ENCODE peak calls at places on chromosome 1, in four cellular contexts. U, F, N and Z are unnamed samples.

GRCh38 chr1:180781718-180782117 is 131.0 kb upstream of the KIAA1614 start:
- DNase-seq in U (no peak), F (no peak), N (no peak), Z (no peak)

GRCh38 chr1:107993920-107994319 is 28.9 kb upstream of the VAV3 start:
- DNase-seq in U (no peak), F (no peak), N (no peak), Z (no peak)

GRCh38 chr1:244092293-244093264 is 41.5 kb downstream of the ZBTB18 start:
- DNase-seq in U (peak; percentile 33), F (no peak), N (no peak), Z (no peak)

GRCh38 chr1:202315576-202316168 is 26.1 kb downstream of the UBE2T start:
- DNase-seq in U (peak; percentile 44), F (peak; percentile 81), N (peak; percentile 51), Z (peak; percentile 85)

GRCh38 chr1:228742535-228742934 is 7.3 kb downstream of the RHOU start:
- DNase-seq in U (no peak), F (no peak), N (no peak), Z (no peak)

GRCh38 chr1:218711884-218712674 is 366.9 kb downstream of the TGFB2 start:
- DNase-seq in U (no peak), F (no peak), N (no peak), Z (no peak)

GRCh38 chr1:198598796-198599321 is 40.0 kb upstream of the PTPRC start:
- DNase-seq in U (no peak), F (no peak), N (no peak), Z (no peak)

GRCh38 chr1:41977329-41977728 is 58.6 kb upstream of the HIVEP3 start:
- DNase-seq in U (no peak), F (no peak), N (no peak), Z (no peak)

GRCh38 chr1:112954945-112955677 is 885 bp downstream of the SLC16A1 start:
- DNase-seq in U (no peak), F (peak; percentile 20), N (peak; percentile 26), Z (peak; percentile 81)

GRCh38 chr1:185926562-185926961 is 192.4 kb downstream of the HMCN1 start:
- DNase-seq in U (no peak), F (no peak), N (no peak), Z (no peak)

GRCh38 chr1:3612123-3612522 is 815 bp upstream of the MEGF6 start:
- DNase-seq in U (no peak), F (no peak), N (no peak), Z (no peak)

GRCh38 chr1:3609769-3610157 is 1.5 kb downstream of the MEGF6 start:
- DNase-seq in U (no peak), F (no peak), N (no peak), Z (no peak)

GRCh38 chr1:3610823-3611169 is 512 bp downstream of the MEGF6 start:
- DNase-seq in U (no peak), F (no peak), N (no peak), Z (no peak)

GRCh38 chr1:3610165-3610822 is 1.0 kb downstream of the MEGF6 start:
- DNase-seq in U (no peak), F (no peak), N (no peak), Z (no peak)

GRCh38 chr1:3611170-3612019 is at the start of gene MEGF6:
- DNase-seq in U (no peak), F (peak; percentile 51), N (peak; percentile 77), Z (peak; percentile 91)
- H3K4me3 ChIP-seq in U (peak within 1 kb of the TSS; percentile 13), F (peak within 1 kb of the TSS; percentile 35), N (peak within 1 kb of the TSS; percentile 37), Z (peak within 1 kb of the TSS; percentile 32)

GRCh38 chr1:143666851-143667250 is 304.9 kb downstream of the FAM72C start:
- DNase-seq in U (no peak), F (no peak), N (no peak), Z (no peak)

GRCh38 chr1:143660354-143660941 is 311.3 kb downstream of the FAM72C start:
- DNase-seq in U (no peak), F (no peak), N (no peak), Z (no peak)

GRCh38 chr1:143665606-143666005 is 306.2 kb downstream of the FAM72C start:
- DNase-seq in U (no peak), F (no peak), N (no peak), Z (no peak)

DNA sequence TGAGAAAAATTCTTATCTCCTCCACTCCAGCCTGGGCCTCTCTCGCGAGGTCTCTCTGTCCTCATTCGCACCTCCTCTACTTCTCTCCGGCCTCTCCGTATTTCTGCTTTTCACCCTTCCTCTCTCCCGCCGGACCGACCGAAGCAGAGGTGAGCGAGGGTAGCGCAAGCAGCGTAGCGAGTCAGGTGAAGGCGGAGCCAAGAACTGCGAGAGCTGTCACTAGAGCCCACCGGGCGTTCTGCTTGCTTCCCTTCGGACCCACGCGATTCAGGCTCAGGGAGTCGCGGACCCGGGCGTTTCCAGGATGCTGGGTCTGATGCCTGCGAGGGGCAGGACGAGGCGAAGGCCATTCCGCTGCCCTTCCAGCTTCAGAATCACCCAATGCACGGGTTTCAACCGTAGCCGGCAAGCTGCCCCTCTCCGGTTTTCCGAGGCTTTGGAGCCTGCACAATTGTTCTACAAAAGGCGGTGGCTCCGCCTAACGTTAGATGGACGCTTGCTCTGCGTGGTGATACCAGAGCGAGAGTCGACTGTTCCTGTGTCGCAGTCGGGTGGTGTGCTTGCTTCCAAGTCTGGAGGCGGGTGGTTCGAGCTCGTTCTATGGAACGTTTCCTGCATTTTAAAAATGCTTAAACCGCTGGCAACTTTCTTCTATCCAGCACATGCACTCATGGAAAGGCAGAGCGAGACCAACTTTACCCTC is 310.2 kb downstream of the FAM72C start:
- DNase-seq in U (no peak), F (no peak), N (no peak), Z (no peak)
- H3K4me3 ChIP-seq in U (no peak overlapping the region), F (no peak overlapping the region), N (no peak overlapping the region), Z (no peak overlapping the region)

GRCh38 chr1:161098161-161099068 is at the start of gene KLHDC9:
- DNase-seq in U (no peak), F (peak; percentile 84), N (peak; percentile 72), Z (peak; percentile 88)

GRCh38 chr1:161096015-161096414 is 2.1 kb upstream of the KLHDC9 start:
- DNase-seq in U (no peak), F (no peak), N (no peak), Z (no peak)

GRCh38 chr1:161096514-161096913 is 1.6 kb upstream of the KLHDC9 start:
- DNase-seq in U (no peak), F (no peak), N (no peak), Z (no peak)

GRCh38 chr1:161100534-161100933 is 2.4 kb downstream of the KLHDC9 start:
- DNase-seq in U (no peak), F (no peak), N (no peak), Z (no peak)

DNA sequence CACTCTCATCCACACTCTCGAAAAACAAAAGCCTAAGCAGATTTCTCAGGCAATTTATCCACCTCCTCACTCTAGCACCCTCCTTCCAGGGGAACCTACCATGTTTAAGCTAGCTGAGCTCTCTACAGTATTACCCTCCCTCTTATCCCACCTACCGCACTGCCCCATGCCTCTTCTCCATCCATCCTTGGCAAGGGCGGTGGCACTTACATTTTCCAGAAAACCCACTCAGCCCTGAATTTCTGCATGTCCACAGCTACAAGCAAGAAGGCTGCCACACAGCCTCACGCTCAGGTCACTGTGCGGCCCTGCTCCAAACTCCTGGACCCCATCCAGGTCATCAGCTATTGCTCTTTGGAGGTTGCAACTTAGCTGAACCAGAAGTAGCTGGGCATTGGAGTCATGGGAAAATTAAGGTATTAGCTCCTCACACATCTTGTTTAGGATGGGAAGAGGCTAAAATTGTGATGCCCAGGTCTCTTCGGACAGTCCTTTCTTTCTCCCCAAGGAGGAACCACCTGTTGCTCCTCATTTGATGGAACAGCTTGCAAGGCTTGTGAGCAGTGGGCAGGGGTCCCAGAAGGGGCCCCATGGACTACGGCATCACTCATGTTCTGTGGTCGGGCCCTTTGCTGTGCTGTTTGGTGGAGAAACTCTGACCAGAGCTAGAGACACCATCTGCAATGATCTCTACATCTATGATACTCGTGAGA is 1.1 kb downstream of the KLHDC9 start:
- DNase-seq in U (no peak), F (no peak), N (no peak), Z (no peak)
- H3K4me3 ChIP-seq in U (no peak overlapping the region), F (peak overlapping the region; percentile 76), N (peak overlapping the region; percentile 48), Z (peak overlapping the region; percentile 76)

GRCh38 chr1:156122086-156122485 is 7.6 kb downstream of the LMNA start:
- DNase-seq in U (no peak), F (no peak), N (no peak), Z (no peak)

GRCh38 chr1:156123356-156124196 is 9.1 kb downstream of the LMNA start:
- DNase-seq in U (peak; percentile 95), F (peak; percentile 95), N (peak; percentile 95), Z (peak; percentile 96)

GRCh38 chr1:156121441-156121840 is 6.9 kb downstream of the LMNA start:
- DNase-seq in U (no peak), F (no peak), N (no peak), Z (no peak)

GRCh38 chr1:156124557-156125483 is 10.3 kb downstream of the LMNA start:
- DNase-seq in U (no peak), F (peak; percentile 64), N (no peak), Z (no peak)

GRCh38 chr1:156122519-156123355 is 8.2 kb downstream of the LMNA start:
- DNase-seq in U (no peak), F (peak; percentile 50), N (peak; percentile 92), Z (peak; percentile 66)
- H3K4me3 ChIP-seq in U (peak overlapping the region; percentile 52), F (peak overlapping the region; percentile 19), N (peak overlapping the region; percentile 38), Z (peak overlapping the region; percentile 8)

DNA sequence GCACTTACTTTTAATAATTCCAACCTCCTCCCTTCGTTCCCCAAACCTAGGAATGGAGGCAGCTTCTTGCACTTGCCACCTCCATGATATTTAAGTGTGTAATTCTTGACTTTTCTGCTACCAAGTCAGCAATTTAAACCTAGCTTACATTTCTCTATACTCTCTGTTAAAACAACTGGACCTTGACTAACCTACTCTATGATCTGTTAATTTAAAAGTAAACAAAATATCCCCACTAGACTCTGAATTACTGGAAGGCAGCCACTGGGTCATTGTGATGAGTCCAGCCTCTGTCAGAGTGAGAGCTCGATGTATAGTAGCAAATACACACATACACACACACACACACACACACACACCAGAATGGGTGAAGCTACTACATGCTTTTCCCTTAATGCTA is 40.0 kb upstream of the DHCR24 start:
- DNase-seq in U (no peak), F (no peak), N (no peak), Z (no peak)
- H3K4me3 ChIP-seq in U (no peak overlapping the region), F (no peak overlapping the region), N (no peak overlapping the region), Z (no peak overlapping the region)

GRCh38 chr1:56774067-56774609 is 45.1 kb downstream of the FYB2 start:
- DNase-seq in U (no peak), F (no peak), N (no peak), Z (no peak)
- H3K4me3 ChIP-seq in U (no peak overlapping the region), F (no peak overlapping the region), N (no peak overlapping the region), Z (no peak overlapping the region)

GRCh38 chr1:15414450-15414823 is 4.7 kb downstream of the EFHD2 start:
- DNase-seq in U (no peak), F (no peak), N (no peak), Z (no peak)

GRCh38 chr1:15411593-15412487 is 2.2 kb downstream of the EFHD2 start:
- DNase-seq in U (no peak), F (no peak), N (no peak), Z (no peak)

GRCh38 chr1:15412488-15412800 is 2.8 kb downstream of the EFHD2 start:
- DNase-seq in U (no peak), F (no peak), N (no peak), Z (no peak)

GRCh38 chr1:15412843-15413242 is 3.2 kb downstream of the EFHD2 start:
- DNase-seq in U (no peak), F (peak; percentile 36), N (no peak), Z (no peak)

GRCh38 chr1:15413563-15414449 is 4.1 kb downstream of the EFHD2 start:
- DNase-seq in U (no peak), F (no peak), N (no peak), Z (no peak)
- H3K4me3 ChIP-seq in U (no peak overlapping the region), F (no peak overlapping the region), N (no peak overlapping the region), Z (no peak overlapping the region)